ENCODE peak calls at places on chromosome 11, in five cellular contexts. O is SK-N-SH, Y is suprapubic skin, K is ovary, D is A549. P is an unnamed sample. For H3K4me1, the result is how much of the 10 kb centered on the place peaks cover.

GRCh38 chr11:6628526-6628925 is 9.3 kb upstream of the TPP1 start:
- DNase-seq in O (no peak), Y (no peak), K (no peak), D (no peak), P (no peak)

GRCh38 chr11:65427691-65428577 is 5.3 kb downstream of the NEAT1 start:
- DNase-seq in O (no peak), Y (peak), K (no peak), D (no peak), P (no peak)

GRCh38 chr11:9977554-9977953 is 313.7 kb downstream of the SWAP70 start:
- DNase-seq in O (no peak), Y (no peak), K (no peak), D (no peak), P (no peak)

GRCh38 chr11:121385693-121386092 is 66.4 kb upstream of the SORL1 start:
- DNase-seq in O (no peak), Y (no peak), K (no peak), D (no peak), P (no peak)

GRCh38 chr11:20097319-20098221 is 62.7 kb downstream of the DBX1 start:
- DNase-seq in O (no peak), Y (no peak), K (no peak), D (no peak), P (no peak)

GRCh38 chr11:88507771-88508557 is 170.4 kb upstream of the CTSC start:
- DNase-seq in O (no peak), Y (no peak), K (no peak), D (no peak), P (no peak)

GRCh38 chr11:111749646-111750045 is 16.5 kb downstream of the PPP2R1B start:
- DNase-seq in O (no peak), Y (no peak), K (no peak), D (no peak), P (no peak)

GRCh38 chr11:132050577-132051180 is 680.3 kb downstream of the NTM start:
- DNase-seq in O (no peak), Y (no peak), K (no peak), D (no peak), P (no peak)

GRCh38 chr11:45079943-45080719 is 66.3 kb upstream of the PRDM11 start:
- DNase-seq in O (no peak), Y (no peak), K (no peak), D (no peak), P (no peak)

GRCh38 chr11:113240389-113240788 is 74.0 kb upstream of the TTC12 start:
- DNase-seq in O (no peak), Y (no peak), K (no peak), D (no peak), P (no peak)

GRCh38 chr11:46668480-46669085 is 31.8 kb downstream of the ARHGAP1 start:
- DNase-seq in O (no peak), Y (peak), K (no peak), D (no peak), P (no peak)

GRCh38 chr11:17839973-17840611 is 105.5 kb downstream of the KCNC1 start:
- DNase-seq in O (no peak), Y (no peak), K (no peak), D (no peak), P (no peak)

GRCh38 chr11:129426776-129427175 is 51.1 kb downstream of the BARX2 start:
- DNase-seq in O (no peak), Y (no peak), K (no peak), D (no peak), P (no peak)

GRCh38 chr11:27717801-27718229 is 17.6 kb upstream of the BDNF start:
- DNase-seq in O (no peak), Y (no peak), K (no peak), D (no peak), P (no peak)

GRCh38 chr11:110759972-110760381 is 47.7 kb upstream of the ARHGAP20 start:
- DNase-seq in O (no peak), Y (no peak), K (no peak), D (no peak), P (no peak)

GRCh38 chr11:6251120-6251733 is 8.4 kb upstream of the CCKBR start:
- DNase-seq in O (peak), Y (no peak), K (peak), D (peak), P (peak)

GRCh38 chr11:69218946-69219720 is 63.4 kb downstream of the SMIM38 start:
- DNase-seq in O (no peak), Y (no peak), K (peak), D (no peak), P (no peak)

GRCh38 chr11:79471071-79471470 is 30.2 kb upstream of the TENM4 start:
- DNase-seq in O (no peak), Y (no peak), K (no peak), D (no peak), P (no peak)

GRCh38 chr11:26551186-26551801 is 20.8 kb downstream of the MUC15 start:
- DNase-seq in O (no peak), Y (no peak), K (no peak), D (no peak), P (no peak)

GRCh38 chr11:84476581-84476980 is 1150.6 kb downstream of the DLG2 start:
- DNase-seq in O (peak), Y (no peak), K (no peak), D (no peak), P (no peak)

GRCh38 chr11:9170450-9170849 is 79.1 kb upstream of the SCUBE2 start:
- DNase-seq in O (no peak), Y (no peak), K (no peak), D (no peak), P (no peak)

GRCh38 chr11:46308632-46309419 is 31.4 kb downstream of the CREB3L1 start:
- DNase-seq in O (peak), Y (peak), K (peak), D (peak), P (peak)

GRCh38 chr11:121841487-121842167 is 274.4 kb downstream of the BLID start:
- DNase-seq in O (no peak), Y (no peak), K (no peak), D (no peak), P (peak)

GRCh38 chr11:133901316-133901715 is 55.5 kb downstream of the IGSF9B start:
- DNase-seq in O (no peak), Y (peak), K (no peak), D (no peak), P (no peak)

GRCh38 chr11:68413591-68413999 is 47.0 kb upstream of the PPP6R3 start:
- DNase-seq in O (no peak), Y (no peak), K (no peak), D (no peak), P (no peak)

GRCh38 chr11:59265735-59266134 is 53.0 kb upstream of the MPEG1 start:
- DNase-seq in O (no peak), Y (no peak), K (no peak), D (no peak), P (no peak)
- H3K4me1 ChIP-seq in O (under half), Y (under half), K (under half), D (under half), P (under half)

GRCh38 chr11:86302092-86302793 is at the start of gene HIKESHI:
- DNase-seq in O (peak), Y (peak), K (peak), D (peak), P (peak)
- TF ChIP-seq EP300 in O (peak), Y (no peak), K (no peak), D (no peak), P (peak)

GRCh38 chr11:58395581-58395980 is 11.1 kb downstream of the OR5B3 start:
- DNase-seq in O (no peak), Y (no peak), K (no peak), D (no peak), P (no peak)

GRCh38 chr11:58392741-58393140 is 13.9 kb downstream of the OR5B3 start:
- DNase-seq in O (no peak), Y (no peak), K (no peak), D (no peak), P (peak)

GRCh38 chr11:58391879-58392278 is 14.8 kb downstream of the OR5B3 start:
- DNase-seq in O (no peak), Y (no peak), K (no peak), D (no peak), P (no peak)

GRCh38 chr11:58390551-58391063 is 16.1 kb downstream of the OR5B3 start:
- DNase-seq in O (no peak), Y (no peak), K (no peak), D (no peak), P (no peak)

GRCh38 chr11:58394195-58394594 is 12.5 kb downstream of the OR5B3 start:
- DNase-seq in O (no peak), Y (no peak), K (no peak), D (no peak), P (peak)
- H3K4me1 ChIP-seq in O (under half), Y (under half), K (under half), D (under half), P (under half)

DNA sequence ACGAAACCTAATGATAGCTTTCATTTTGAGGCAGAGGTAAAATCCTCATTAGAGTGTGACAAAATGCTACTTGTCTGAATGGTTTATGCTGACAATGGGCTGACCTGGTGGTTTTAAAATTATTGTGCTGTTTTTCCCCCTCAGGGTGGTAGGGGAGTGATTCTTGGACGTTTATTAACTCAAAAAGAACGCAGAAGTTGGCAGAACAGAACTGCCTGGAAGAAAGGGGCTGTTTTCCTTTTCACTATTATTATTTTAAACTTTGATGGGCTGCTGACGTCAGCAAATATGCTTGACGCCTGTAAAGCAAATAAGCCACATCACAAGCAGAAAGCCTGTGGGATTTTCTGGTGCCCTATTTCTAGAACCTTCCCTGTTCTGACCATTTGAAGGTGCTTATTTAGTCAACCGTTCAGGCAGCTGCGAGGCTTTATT is 4.0 kb downstream of the RASSF10 start:
- DNase-seq in O (no peak), Y (no peak), K (no peak), D (no peak), P (no peak)
- TF ChIP-seq EP300 in O (no peak), Y (no peak), K (no peak), D (no peak), P (no peak)

GRCh38 chr11:36009469-36009868 is 65.6 kb downstream of the LDLRAD3 start:
- DNase-seq in O (no peak), Y (no peak), K (no peak), D (peak), P (no peak)

GRCh38 chr11:36008576-36008975 is 64.7 kb downstream of the LDLRAD3 start:
- DNase-seq in O (no peak), Y (no peak), K (no peak), D (no peak), P (no peak)

GRCh38 chr11:36010010-36010740 is 66.3 kb downstream of the LDLRAD3 start:
- DNase-seq in O (no peak), Y (no peak), K (no peak), D (no peak), P (no peak)

GRCh38 chr11:36006556-36006955 is 62.7 kb downstream of the LDLRAD3 start:
- DNase-seq in O (no peak), Y (no peak), K (no peak), D (no peak), P (no peak)

DNA sequence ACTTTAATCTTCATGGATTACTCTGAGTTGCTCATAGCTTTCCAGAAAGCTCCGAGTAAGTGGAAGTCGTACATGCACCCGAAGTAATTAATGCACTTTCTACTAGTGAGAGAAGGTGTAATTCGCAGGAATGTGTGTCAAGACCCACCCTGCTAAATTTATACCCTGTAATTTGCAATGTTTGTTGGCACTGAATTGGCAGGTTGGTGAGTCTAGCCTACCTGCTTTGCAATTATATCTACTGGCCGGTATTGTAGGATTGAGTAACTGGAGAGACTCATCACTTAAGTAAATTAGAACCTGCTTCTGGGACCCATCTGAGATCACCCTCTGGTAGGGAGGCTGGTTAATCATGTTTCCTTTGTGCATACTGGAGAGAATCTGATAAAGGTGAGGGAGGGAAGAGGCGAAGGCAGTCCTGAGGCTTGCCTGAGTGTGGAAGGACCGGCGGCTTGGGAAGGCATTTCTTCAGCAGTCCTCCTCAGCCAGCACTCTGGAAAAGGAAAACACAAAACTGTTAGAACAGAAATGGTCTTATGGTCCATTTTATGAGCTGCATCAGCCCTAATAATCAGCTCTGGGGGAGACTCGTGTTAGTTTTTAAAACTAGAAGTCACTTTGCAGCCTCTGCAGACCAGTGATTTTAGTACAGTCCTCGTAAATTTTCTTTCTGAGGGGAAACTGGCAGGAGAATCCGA is 63.4 kb downstream of the LDLRAD3 start:
- DNase-seq in O (no peak), Y (no peak), K (no peak), D (no peak), P (no peak)
- H3K4me1 ChIP-seq in O (under half), Y (under half), K (under half), D (under half), P (under half)

GRCh38 chr11:35030716-35031213 is 108.2 kb upstream of the CD44 start:
- DNase-seq in O (no peak), Y (peak), K (no peak), D (peak), P (no peak)
- TF ChIP-seq EP300 in O (no peak), Y (no peak), K (no peak), D (peak), P (no peak)